ENCODE peak calls at places on chromosomes 3 and 15, in eight cellular contexts. T, P, O, A, G, Z, E and R are unnamed samples.

GRCh38 chr3:196162679-196163078 is 48.5 kb downstream of the ZDHHC19 start:
- DNase-seq in T (no peak), P (no peak), O (no peak), A (no peak), G (no peak), Z (no peak), E (no peak), R (no peak)

GRCh38 chr15:71312194-71312708 is 197.0 kb downstream of the THSD4 start:
- DNase-seq in T (no peak), P (no peak), O (no peak), A (no peak), G (no peak), Z (no peak), E (no peak), R (no peak)

GRCh38 chr3:191357909-191358308 is 27.6 kb upstream of the UTS2B start:
- DNase-seq in T (no peak), P (no peak), O (no peak), A (no peak), G (no peak), Z (no peak), E (no peak), R (no peak)

GRCh38 chr3:168061332-168061996 is 34.3 kb downstream of the GOLIM4 start:
- DNase-seq in T (no peak), P (no peak), O (no peak), A (no peak), G (no peak), Z (peak), E (no peak), R (no peak)

GRCh38 chr3:69044608-69045007 is 7.5 kb downstream of the TMF1 start:
- DNase-seq in T (no peak), P (no peak), O (no peak), A (no peak), G (no peak), Z (no peak), E (no peak), R (peak)

GRCh38 chr15:63727542-63727941 is 106.2 kb downstream of the HERC1 start:
- DNase-seq in T (no peak), P (no peak), O (no peak), A (no peak), G (no peak), Z (no peak), E (no peak), R (no peak)

GRCh38 chr15:101541501-101542292 is 52.2 kb upstream of the PCSK6 start:
- DNase-seq in T (no peak), P (no peak), O (no peak), A (no peak), G (no peak), Z (no peak), E (no peak), R (no peak)

GRCh38 chr3:71509024-71509423 is 74.5 kb downstream of the FOXP1 start:
- DNase-seq in T (no peak), P (no peak), O (no peak), A (no peak), G (no peak), Z (peak), E (no peak), R (no peak)

GRCh38 chr15:64903331-64903950 is 8.3 kb upstream of the ANKDD1A start:
- DNase-seq in T (no peak), P (no peak), O (no peak), A (no peak), G (no peak), Z (no peak), E (no peak), R (peak)

GRCh38 chr3:105806361-105806760 is 62.5 kb downstream of the CBLB start:
- DNase-seq in T (peak), P (no peak), O (no peak), A (peak), G (peak), Z (peak), E (peak), R (peak)

GRCh38 chr3:15933439-15934144 is 135.8 kb upstream of the ANKRD28 start:
- DNase-seq in T (no peak), P (no peak), O (no peak), A (peak), G (peak), Z (peak), E (peak), R (no peak)

GRCh38 chr15:74906193-74906449 is 530 bp downstream of the FAM219B start:
- DNase-seq in T (peak), P (no peak), O (peak), A (no peak), G (no peak), Z (peak), E (peak), R (peak)

GRCh38 chr3:154835638-154836037 is 244.5 kb upstream of the MME start:
- DNase-seq in T (no peak), P (no peak), O (no peak), A (no peak), G (no peak), Z (no peak), E (no peak), R (no peak)

GRCh38 chr3:47267490-47267824 is 15.1 kb downstream of the KIF9 start:
- DNase-seq in T (no peak), P (no peak), O (no peak), A (no peak), G (no peak), Z (no peak), E (no peak), R (no peak)

GRCh38 chr3:101310580-101311375 is 9.6 kb downstream of the IMPG2 start:
- DNase-seq in T (no peak), P (no peak), O (no peak), A (no peak), G (peak), Z (peak), E (no peak), R (peak)

GRCh38 chr3:71163216-71163918 is 420.2 kb downstream of the FOXP1 start:
- DNase-seq in T (no peak), P (no peak), O (no peak), A (no peak), G (no peak), Z (peak), E (no peak), R (peak)

GRCh38 chr3:169390741-169391300 is 272.7 kb downstream of the MECOM start:
- DNase-seq in T (no peak), P (no peak), O (no peak), A (peak), G (no peak), Z (peak), E (no peak), R (peak)

GRCh38 chr15:72398648-72399047 is 543 bp downstream of the TMEM202 start:
- DNase-seq in T (no peak), P (no peak), O (no peak), A (no peak), G (no peak), Z (no peak), E (no peak), R (no peak)

GRCh38 chr3:124121379-124122336 is 129.7 kb upstream of the ROPN1 start:
- DNase-seq in T (no peak), P (no peak), O (no peak), A (no peak), G (no peak), Z (no peak), E (no peak), R (no peak)

GRCh38 chr3:103614719-103615118 is 1179.9 kb downstream of the ZPLD1 start:
- DNase-seq in T (no peak), P (no peak), O (no peak), A (no peak), G (no peak), Z (no peak), E (no peak), R (no peak)

GRCh38 chr3:167110906-167111305 is 269.2 kb downstream of the ZBBX start:
- DNase-seq in T (no peak), P (peak), O (no peak), A (peak), G (peak), Z (peak), E (no peak), R (no peak)

GRCh38 chr3:188578579-188579363 is 424.8 kb downstream of the LPP start:
- DNase-seq in T (no peak), P (no peak), O (no peak), A (peak), G (peak), Z (peak), E (no peak), R (peak)

DNA sequence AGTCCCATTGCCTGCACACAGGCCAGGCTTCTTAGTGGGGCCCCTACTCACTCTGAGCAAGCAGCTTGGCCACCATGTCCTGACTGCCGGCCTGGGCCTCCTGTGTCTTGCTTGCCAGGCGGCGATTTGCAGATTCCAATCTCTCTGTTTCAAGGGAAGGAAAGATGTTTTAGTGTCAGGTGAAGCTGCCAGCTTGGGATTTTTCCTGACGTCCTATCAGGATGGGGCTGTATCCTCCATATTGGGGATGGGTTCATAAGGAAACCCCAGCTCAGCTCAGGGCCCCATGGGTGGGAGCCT is 8.5 kb downstream of the AMOTL2 start:
- DNase-seq in T (no peak), P (no peak), O (no peak), A (no peak), G (no peak), Z (no peak), E (no peak), R (no peak)
- H3K4me3 ChIP-seq in T (no peak), P (no peak), O (no peak), A (no peak), G (no peak), Z (no peak), E (no peak), R (no peak)

GRCh38 chr15:29449136-29449535 is 179.5 kb upstream of the NSMCE3 start:
- DNase-seq in T (no peak), P (peak), O (peak), A (no peak), G (no peak), Z (no peak), E (no peak), R (peak)
- H3K4me3 ChIP-seq in T (no peak), P (no peak), O (no peak), A (no peak), G (no peak), Z (no peak), E (no peak), R (no peak)

GRCh38 chr15:67823371-67824156 is 1.7 kb upstream of the SKOR1 start:
- DNase-seq in T (no peak), P (no peak), O (no peak), A (no peak), G (no peak), Z (no peak), E (peak), R (no peak)

GRCh38 chr15:67825880-67826716 is 789 bp downstream of the SKOR1 start:
- DNase-seq in T (no peak), P (no peak), O (no peak), A (no peak), G (no peak), Z (no peak), E (no peak), R (no peak)

GRCh38 chr15:67824157-67824899 is 981 bp upstream of the SKOR1 start:
- DNase-seq in T (no peak), P (no peak), O (no peak), A (no peak), G (no peak), Z (no peak), E (no peak), R (no peak)

GRCh38 chr15:67826717-67827560 is 1.6 kb downstream of the SKOR1 start:
- DNase-seq in T (no peak), P (no peak), O (no peak), A (no peak), G (no peak), Z (no peak), E (no peak), R (no peak)

DNA sequence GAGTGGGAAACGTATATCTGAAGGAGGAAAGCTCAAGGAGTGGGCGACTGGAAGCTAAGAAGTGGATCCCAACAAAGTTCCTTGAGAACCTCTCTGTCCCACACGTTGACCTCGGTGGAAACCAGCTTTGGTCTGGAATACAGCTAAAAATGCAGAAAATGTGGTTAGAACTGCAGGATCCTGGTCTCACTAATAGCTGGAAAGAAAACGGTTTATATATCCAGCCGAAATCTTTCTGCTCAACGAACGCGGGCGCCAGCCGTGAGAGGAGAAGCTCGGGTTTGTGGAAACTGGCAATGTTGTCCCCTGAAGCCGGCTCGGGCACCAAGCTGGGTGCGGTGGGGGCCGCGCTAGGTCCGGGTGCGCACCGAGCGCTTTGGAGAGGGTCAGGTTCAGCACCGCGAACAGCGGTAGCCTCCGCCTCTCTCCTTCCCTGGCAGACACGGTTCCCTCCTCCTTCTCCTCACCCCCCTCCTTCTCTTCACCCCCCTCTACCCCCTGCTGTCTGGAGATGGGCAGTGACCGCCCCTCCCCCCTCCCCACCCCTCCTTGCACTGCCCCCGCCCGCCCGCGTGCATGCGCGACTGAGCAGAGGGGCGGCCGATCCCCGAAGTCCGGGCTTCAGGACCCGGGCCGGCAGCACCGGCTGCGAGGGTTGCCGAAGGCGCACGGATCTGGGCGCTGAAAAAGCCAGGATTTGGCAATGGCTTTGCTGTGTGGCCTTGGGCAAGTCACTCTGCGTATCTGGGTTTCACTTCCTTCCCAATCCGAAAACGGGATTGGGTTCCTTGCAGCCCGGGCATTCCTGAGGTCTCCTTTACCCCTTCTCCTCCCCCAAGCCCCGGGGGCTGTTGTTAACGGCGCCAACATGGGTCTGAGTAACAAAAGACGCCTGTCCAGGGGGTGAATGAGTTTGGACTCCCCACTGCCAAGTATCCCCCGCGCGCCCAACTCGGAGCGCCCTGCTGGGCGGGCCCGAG is at the start of gene SKOR1:
- DNase-seq in T (no peak), P (no peak), O (no peak), A (no peak), G (peak), Z (peak), E (no peak), R (peak)
- H3K4me3 ChIP-seq in T (no peak), P (peak), O (no peak), A (peak), G (no peak), Z (no peak), E (no peak), R (no peak)

GRCh38 chr3:77038468-77038927 is 1.4 kb upstream of the ROBO2 start:
- DNase-seq in T (no peak), P (peak), O (peak), A (peak), G (peak), Z (peak), E (peak), R (peak)

GRCh38 chr3:77038928-77039605 is 832 bp upstream of the ROBO2 start:
- DNase-seq in T (no peak), P (peak), O (no peak), A (peak), G (peak), Z (peak), E (no peak), R (peak)

GRCh38 chr3:77041756-77042155 is 1.9 kb downstream of the ROBO2 start:
- DNase-seq in T (no peak), P (no peak), O (no peak), A (no peak), G (no peak), Z (no peak), E (no peak), R (no peak)

GRCh38 chr3:77041156-77041696 is 1.3 kb downstream of the ROBO2 start:
- DNase-seq in T (no peak), P (no peak), O (no peak), A (no peak), G (no peak), Z (no peak), E (no peak), R (no peak)

GRCh38 chr3:77039606-77040553 is at the start of gene ROBO2:
- DNase-seq in T (no peak), P (peak), O (no peak), A (peak), G (no peak), Z (peak), E (no peak), R (peak)
- H3K4me3 ChIP-seq in T (no peak), P (peak), O (no peak), A (peak), G (no peak), Z (peak), E (no peak), R (peak)

GRCh38 chr3:32815812-32816438 is 1.9 kb upstream of the TRIM71 start:
- DNase-seq in T (no peak), P (no peak), O (no peak), A (no peak), G (no peak), Z (no peak), E (no peak), R (no peak)
- H3K4me3 ChIP-seq in T (no peak), P (peak), O (no peak), A (no peak), G (no peak), Z (no peak), E (no peak), R (no peak)

GRCh38 chr15:82646250-82647044 is 716 bp downstream of the CPEB1 start:
- DNase-seq in T (peak), P (no peak), O (no peak), A (no peak), G (no peak), Z (no peak), E (no peak), R (no peak)

GRCh38 chr15:82647835-82648256 is 683 bp upstream of the CPEB1 start:
- DNase-seq in T (peak), P (no peak), O (no peak), A (no peak), G (no peak), Z (no peak), E (no peak), R (no peak)

GRCh38 chr15:82649226-82649999 is 2.2 kb upstream of the CPEB1 start:
- DNase-seq in T (no peak), P (no peak), O (no peak), A (no peak), G (no peak), Z (no peak), E (no peak), R (no peak)

GRCh38 chr15:82648257-82649103 is 1.3 kb upstream of the CPEB1 start:
- DNase-seq in T (no peak), P (no peak), O (no peak), A (no peak), G (no peak), Z (no peak), E (no peak), R (no peak)

DNA sequence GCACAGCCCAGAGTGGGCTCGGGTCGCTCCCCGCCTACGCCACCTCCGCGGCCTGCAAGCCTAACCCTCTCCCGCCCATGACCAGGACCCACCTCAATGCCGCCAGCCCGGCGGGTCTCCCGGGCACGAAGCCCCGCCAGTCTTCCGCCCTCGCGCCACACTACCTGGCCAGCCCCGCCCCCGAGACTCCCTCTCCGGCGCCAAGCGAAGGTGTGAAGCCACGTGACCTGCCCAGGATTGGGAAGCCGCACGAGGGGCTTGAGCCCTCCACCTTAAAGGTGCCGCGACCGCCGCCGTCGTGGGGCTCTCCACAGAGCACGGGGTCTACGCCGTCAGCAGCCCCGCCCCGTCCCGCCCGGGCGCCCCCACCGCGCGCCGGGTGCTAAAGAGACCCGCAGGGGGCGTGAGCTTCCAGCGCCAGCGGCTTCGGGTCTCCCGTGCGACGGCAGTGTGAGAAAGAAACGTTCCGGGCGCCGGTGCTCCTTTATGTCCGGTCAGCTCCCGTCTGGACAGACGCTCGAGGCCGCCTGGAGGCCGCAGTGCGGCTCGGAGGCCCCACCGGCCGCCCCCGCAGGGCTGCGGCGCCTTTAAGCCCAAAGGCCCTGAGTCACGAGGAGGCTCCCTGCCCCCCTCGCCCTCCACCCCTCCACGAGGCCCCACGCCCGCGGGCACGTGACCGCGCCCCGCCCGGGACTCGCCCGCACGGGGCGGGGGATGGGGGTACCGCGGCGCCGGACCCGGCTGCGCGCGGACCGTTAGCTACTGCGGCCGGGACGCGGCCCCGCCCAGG is at the start of gene CPEB1:
- DNase-seq in T (peak), P (no peak), O (no peak), A (no peak), G (peak), Z (peak), E (no peak), R (peak)
- H3K4me3 ChIP-seq in T (peak), P (peak), O (peak), A (peak), G (no peak), Z (peak), E (no peak), R (peak)

DNA sequence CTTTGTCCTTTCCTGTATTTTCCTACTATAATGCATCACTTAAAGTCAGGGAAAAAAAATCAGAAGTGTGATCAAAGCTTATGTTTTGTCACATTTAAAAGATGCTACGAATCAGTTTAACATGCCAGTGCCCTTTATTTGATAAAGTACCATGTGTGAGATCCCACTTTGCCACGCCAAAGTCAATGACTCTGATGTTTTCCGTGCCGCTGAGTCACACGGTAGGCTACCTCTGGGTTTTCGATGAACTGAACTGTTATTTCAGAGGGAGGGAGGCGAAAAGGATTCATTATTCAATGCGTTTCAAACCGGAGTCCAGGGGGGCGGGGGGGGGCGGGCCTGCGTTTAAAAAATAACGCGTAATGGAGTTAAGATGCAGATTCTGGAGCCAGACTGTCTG is 203.0 kb downstream of the ABHD5 start:
- DNase-seq in T (no peak), P (no peak), O (no peak), A (peak), G (peak), Z (peak), E (no peak), R (no peak)
- H3K4me3 ChIP-seq in T (no peak), P (peak), O (peak), A (peak), G (peak), Z (peak), E (peak), R (peak)

DNA sequence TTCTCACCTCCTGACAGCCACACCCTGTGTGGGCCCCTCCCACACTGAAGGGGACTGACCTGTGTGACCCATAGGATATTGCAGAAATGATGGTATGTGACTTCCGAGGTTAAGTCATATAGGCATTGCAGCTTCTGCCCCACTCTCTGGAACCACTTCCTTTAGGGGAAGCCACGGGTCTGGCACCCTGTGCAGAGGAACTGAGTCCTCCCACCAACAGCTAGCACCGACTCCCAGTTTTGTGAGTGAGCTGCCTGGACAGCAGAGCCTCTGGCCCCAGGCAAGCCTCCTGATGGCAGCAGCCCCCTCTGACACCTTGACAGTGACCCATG is 24.6 kb upstream of the SLC6A6 start:
- DNase-seq in T (peak), P (no peak), O (no peak), A (no peak), G (no peak), Z (no peak), E (no peak), R (no peak)
- H3K4me3 ChIP-seq in T (no peak), P (no peak), O (no peak), A (no peak), G (no peak), Z (no peak), E (no peak), R (no peak)